ENCODE peak calls at places on chromosomes 13 and 19, in four cellular contexts. Z, Y, C and B are unnamed samples.

GRCh38 chr19:57302020-57302465 is 18.2 kb upstream of the ZNF543 start:
- DNase-seq in C (no peak), Y (peak; percentile 49), Z (peak; percentile 98), B (no peak)

GRCh38 chr19:33634361-33635091 is 12.8 kb downstream of the CHST8 start:
- DNase-seq in Y (no peak), C (no peak), Z (no peak), B (no peak)

GRCh38 chr13:33761744-33762143 is 56.2 kb upstream of the RFC3 start:
- DNase-seq in C (no peak), Z (peak; percentile 61), Y (peak; percentile 20), B (no peak)

GRCh38 chr13:65090191-65090590 is 2139.9 kb downstream of the PCDH9 start:
- DNase-seq in Z (no peak), C (no peak), Y (peak; percentile 22), B (no peak)

GRCh38 chr13:28531195-28531955 is 36.4 kb upstream of the FLT1 start:
- DNase-seq in C (peak; percentile 33), Z (peak; percentile 14), Y (no peak), B (no peak)

GRCh38 chr13:57925250-57925649 is 293.7 kb downstream of the PCDH17 start:
- DNase-seq in C (no peak), Z (peak; percentile 0), Y (no peak), B (no peak)

GRCh38 chr13:102003848-102004570 is 397.8 kb downstream of the FGF14 start:
- DNase-seq in Z (peak; percentile 92), C (no peak), Y (no peak), B (no peak)

GRCh38 chr19:16024266-16025107 is 51.8 kb upstream of the TPM4 start:
- DNase-seq in Z (no peak), C (no peak), Y (no peak), B (no peak)

GRCh38 chr13:77429320-77430142 is 102.6 kb upstream of the MYCBP2 start:
- DNase-seq in C (no peak), Z (peak; percentile 17), Y (peak; percentile 77), B (no peak)

GRCh38 chr19:14563590-14563926 is 8.3 kb downstream of the NDUFB7 start:
- DNase-seq in C (no peak), Y (no peak), Z (no peak), B (no peak)

GRCh38 chr19:18662972-18663732 is 20.3 kb upstream of the CRTC1 start:
- DNase-seq in Y (no peak), C (no peak), Z (no peak), B (no peak)

GRCh38 chr19:12015753-12016116 is 19.7 kb downstream of the ZNF433 start:
- DNase-seq in Z (peak; percentile 4), C (no peak), Y (no peak), B (no peak)

GRCh38 chr19:17292301-17293074 is 10.7 kb downstream of the ABHD8 start:
- DNase-seq in Y (peak; percentile 70), Z (peak; percentile 93), C (peak; percentile 87), B (peak; percentile 56)

GRCh38 chr19:15453091-15453498 is 3.3 kb upstream of the WIZ start:
- DNase-seq in Z (no peak), C (no peak), Y (no peak), B (no peak)

GRCh38 chr13:111482806-111483620 is 162.6 kb downstream of the TEX29 start:
- DNase-seq in Y (no peak), Z (no peak), C (no peak), B (no peak)

DNA sequence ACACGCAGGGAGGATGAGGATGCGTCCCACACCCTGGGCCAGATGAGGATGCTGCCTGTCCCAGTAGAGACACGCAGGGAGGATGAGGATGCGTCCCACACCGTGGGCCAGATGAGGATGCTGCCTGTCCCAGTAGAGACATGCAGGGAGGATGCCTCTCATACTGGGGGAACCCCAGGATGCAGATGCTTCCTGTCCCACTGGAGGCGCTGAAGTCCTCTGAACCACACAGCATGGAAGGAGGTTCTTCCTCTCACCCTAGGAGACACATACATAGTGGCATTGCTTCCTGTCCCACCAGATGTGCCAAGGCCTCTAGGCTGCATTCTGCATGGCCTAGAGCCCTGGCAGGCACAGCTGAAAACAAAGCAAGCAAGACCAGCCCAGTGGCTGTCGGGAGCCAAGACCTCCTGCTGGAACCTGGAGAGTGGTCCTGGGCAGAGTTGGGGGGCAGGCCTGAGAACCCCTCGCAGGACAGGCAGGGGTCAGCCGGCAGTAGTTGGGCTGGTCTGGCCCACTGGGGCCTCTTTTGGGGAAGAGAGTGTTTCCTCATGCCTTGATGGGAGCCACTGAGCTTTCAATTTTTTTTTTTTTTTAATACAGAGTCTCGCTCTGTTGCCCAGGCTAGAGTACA is 4.3 kb downstream of the HPN start:
- DNase-seq in Z (peak; percentile 62), Y (no peak), C (no peak), B (no peak)
- H3K4me3 ChIP-seq in Z (no peak overlapping the region), Y (no peak overlapping the region), C (no peak overlapping the region), B (no peak overlapping the region)

GRCh38 chr19:2446390-2446789 is 10.4 kb downstream of the LMNB2 start:
- DNase-seq in C (no peak), Y (no peak), Z (no peak), B (no peak)
- TF ChIP-seq CTCF in C (no peak), Y (no peak), Z (no peak), B (no peak)

GRCh38 chr13:110157718-110158117 is 149.2 kb downstream of the COL4A1 start:
- DNase-seq in Y (no peak), C (no peak), Z (no peak), B (no peak)
- H3K4me3 ChIP-seq in Y (no peak overlapping the region), C (no peak overlapping the region), Z (no peak overlapping the region), B (no peak overlapping the region)

GRCh38 chr19:10294368-10294697 is 4.6 kb downstream of the ICAM5 start:
- DNase-seq in C (no peak), Y (no peak), Z (no peak), B (no peak)
- TF ChIP-seq CTCF in C (no peak), Y (no peak), Z (no peak), B (peak; percentile 29)

DNA sequence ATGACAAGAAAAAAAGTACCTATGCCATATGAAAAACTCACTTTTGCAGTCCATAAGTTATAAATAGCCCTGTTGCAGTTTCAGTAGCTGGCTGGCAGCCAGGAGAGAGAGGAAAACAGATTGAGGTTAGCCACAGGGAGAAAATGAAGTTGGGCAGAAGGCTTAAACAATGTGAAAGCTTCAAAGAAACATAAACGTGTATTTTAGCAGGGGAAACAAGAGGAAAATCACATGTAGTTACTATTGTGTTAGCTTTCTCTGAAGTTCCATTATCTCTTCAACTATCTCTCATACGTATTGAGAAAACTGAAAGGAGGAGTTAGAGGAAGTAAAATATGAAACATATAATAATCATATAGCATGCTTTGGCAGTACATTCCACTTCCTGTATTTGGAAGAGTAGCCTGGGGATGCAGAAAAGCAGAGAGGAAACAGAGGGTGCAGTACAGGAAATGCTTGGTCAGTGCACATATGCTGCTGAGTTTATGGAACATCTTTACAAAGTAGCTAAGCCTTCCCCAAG is 1551.1 kb downstream of the EFNB2 start:
- DNase-seq in Z (peak; percentile 87), C (no peak), Y (peak; percentile 84), B (peak; percentile 26)
- H3K4me3 ChIP-seq in Z (peak overlapping the region; percentile 20), C (no peak overlapping the region), Y (no peak overlapping the region), B (no peak overlapping the region)

DNA sequence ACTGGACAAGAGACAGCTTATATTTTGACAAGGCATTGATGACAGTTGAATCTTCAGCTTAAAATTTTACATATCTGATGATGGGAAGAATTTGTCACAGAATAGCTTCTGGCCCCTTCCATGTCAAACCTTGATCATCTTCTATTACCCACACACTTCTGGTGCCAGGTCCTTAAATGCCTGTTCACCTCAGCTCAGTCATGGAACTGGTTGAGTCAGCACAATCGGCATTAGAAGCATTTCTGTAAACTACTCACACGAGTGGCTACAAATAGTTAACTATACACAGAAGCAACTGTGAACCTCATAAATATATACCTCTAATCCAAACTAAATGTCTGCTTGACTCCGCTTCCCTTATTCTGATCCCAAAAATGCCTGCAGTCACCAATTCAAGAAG is 161.2 kb downstream of the FOXO1 start:
- DNase-seq in Y (no peak), C (no peak), Z (no peak), B (no peak)
- TF ChIP-seq CTCF in Y (no peak), C (no peak), Z (no peak), B (no peak)

GRCh38 chr19:51099070-51099382 is 9.2 kb downstream of the CTU1 start:
- DNase-seq in C (no peak), Z (no peak), Y (no peak), B (no peak)

GRCh38 chr19:51097166-51097736 is 11.0 kb downstream of the CTU1 start:
- DNase-seq in Y (peak; percentile 4), C (peak; percentile 62), Z (peak; percentile 71), B (no peak)

GRCh38 chr19:51097796-51098195 is 10.4 kb downstream of the CTU1 start:
- DNase-seq in Z (no peak), C (no peak), Y (no peak), B (no peak)

GRCh38 chr19:51096473-51097165 is 11.6 kb downstream of the CTU1 start:
- DNase-seq in C (no peak), Y (no peak), Z (no peak), B (no peak)

DNA sequence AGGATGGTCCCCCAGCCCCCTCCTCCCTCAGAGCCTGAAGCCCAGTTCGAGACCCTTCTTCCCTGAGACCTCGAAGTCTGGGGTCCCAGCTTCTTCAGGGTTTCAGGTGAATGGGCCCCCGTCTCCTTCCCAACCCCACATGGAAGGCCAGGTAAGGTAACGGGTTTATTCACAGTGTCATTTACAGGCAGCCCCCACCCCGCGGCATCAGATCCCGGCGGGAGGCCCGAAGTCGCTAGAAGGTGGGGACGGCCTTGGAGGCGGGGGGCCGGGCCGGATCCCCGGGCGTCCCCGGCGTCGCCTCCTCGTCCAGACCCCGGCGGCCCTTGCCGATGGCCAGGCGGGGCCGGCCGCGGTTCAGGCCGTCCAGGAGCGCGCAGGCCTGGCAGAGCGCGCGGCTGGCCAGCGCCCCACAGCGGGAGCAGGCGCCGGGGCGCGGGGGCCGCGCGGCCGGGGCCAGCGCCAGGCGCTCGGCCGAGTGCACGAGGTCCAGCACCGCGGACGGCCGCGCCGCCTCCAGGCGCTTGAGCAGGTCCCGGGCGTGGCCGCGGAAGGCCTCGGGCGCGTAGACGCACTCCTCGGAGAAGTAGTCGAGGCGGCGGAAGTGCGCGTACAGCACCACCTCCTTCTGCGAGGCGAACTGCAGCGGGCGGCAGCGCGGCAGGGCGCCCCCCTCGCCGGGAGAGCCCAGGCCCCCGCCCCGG is 9.7 kb downstream of the CTU1 start:
- DNase-seq in Z (peak; percentile 52), C (no peak), Y (no peak), B (no peak)
- H3K4me3 ChIP-seq in Z (no peak overlapping the region), C (no peak overlapping the region), Y (no peak overlapping the region), B (no peak overlapping the region)

GRCh38 chr13:44651209-44651608 is 75.1 kb upstream of the TSC22D1 start:
- DNase-seq in C (no peak), Y (no peak), Z (no peak), B (no peak)
- TF ChIP-seq CTCF in C (no peak), Y (no peak), Z (peak; percentile 32), B (no peak)